ENCODE peak calls at places on chromosomes 11 and 22, in ten cellular contexts. Y is pancreas, R is kidney, X is PC-3, B is uterus, A is esophagus squamous epithelium, T is Peyer's patch, G is colonic mucosa, C is cardiac muscle cell, Z is neural progenitor cell. J is an unnamed sample.

GRCh38 chr11:117552626-117553025 is 225.0 kb downstream of the CEP164 start:
- DNase-seq in Y (no peak), R (no peak), X (no peak), B (no peak), A (no peak), T (no peak), G (no peak), C (no peak), Z (no peak), J (no peak)

GRCh38 chr11:34757026-34757451 is 136.1 kb downstream of the EHF start:
- DNase-seq in Y (no peak), R (no peak), X (peak), B (no peak), A (no peak), T (no peak), G (peak), C (peak), Z (no peak), J (no peak)

GRCh38 chr22:35345808-35346505 is 34.9 kb upstream of the HMOX1 start:
- DNase-seq in Y (no peak), R (peak), X (no peak), B (no peak), A (no peak), T (no peak), G (no peak), C (no peak), Z (no peak), J (no peak)

GRCh38 chr11:96748639-96749370 is 359.0 kb downstream of the JRKL start:
- DNase-seq in Y (no peak), R (no peak), X (peak), B (no peak), A (no peak), T (no peak), G (no peak), C (peak), Z (no peak), J (no peak)

GRCh38 chr11:118789501-118790356 is 1.2 kb downstream of the DDX6 start:
- DNase-seq in Y (peak), R (no peak), X (peak), B (no peak), A (no peak), T (no peak), G (peak), C (peak), Z (peak), J (no peak)

GRCh38 chr22:37100589-37101127 is 8.9 kb downstream of the TMPRSS6 start:
- DNase-seq in Y (no peak), R (no peak), X (no peak), B (no peak), A (no peak), T (peak), G (peak), C (no peak), Z (no peak), J (no peak)

GRCh38 chr11:126489791-126490190 is 134.3 kb downstream of the ST3GAL4 start:
- DNase-seq in Y (no peak), R (no peak), X (no peak), B (no peak), A (no peak), T (no peak), G (no peak), C (no peak), Z (no peak), J (no peak)

GRCh38 chr11:61134801-61135257 is 26.4 kb downstream of the VPS37C start:
- DNase-seq in Y (no peak), R (peak), X (no peak), B (no peak), A (no peak), T (no peak), G (no peak), C (no peak), Z (no peak), J (peak)

GRCh38 chr11:32429477-32429876 is 5.9 kb downstream of the WT1 start:
- DNase-seq in Y (no peak), R (no peak), X (no peak), B (no peak), A (no peak), T (no peak), G (no peak), C (no peak), Z (peak), J (no peak)

GRCh38 chr11:126061707-126062678 is 673 bp downstream of the CDON start:
- DNase-seq in Y (peak), R (peak), X (peak), B (peak), A (no peak), T (peak), G (peak), C (peak), Z (peak), J (no peak)

GRCh38 chr11:87819141-87819540 is 356.1 kb downstream of the RAB38 start:
- DNase-seq in Y (no peak), R (no peak), X (no peak), B (no peak), A (no peak), T (no peak), G (no peak), C (peak), Z (no peak), J (no peak)

GRCh38 chr11:126191379-126192073 is 19.9 kb downstream of the RPUSD4 start:
- DNase-seq in Y (no peak), R (no peak), X (no peak), B (no peak), A (no peak), T (no peak), G (no peak), C (no peak), Z (no peak), J (no peak)

GRCh38 chr11:33630936-33631748 is 69.5 kb downstream of the C11orf91 start:
- DNase-seq in Y (no peak), R (no peak), X (peak), B (no peak), A (no peak), T (no peak), G (no peak), C (no peak), Z (no peak), J (no peak)

GRCh38 chr11:109303342-109303741 is 118.6 kb upstream of the C11orf87 start:
- DNase-seq in Y (no peak), R (no peak), X (peak), B (no peak), A (no peak), T (no peak), G (no peak), C (no peak), Z (no peak), J (no peak)

GRCh38 chr22:29765905-29766631 is 739 bp downstream of the ZMAT5 start:
- DNase-seq in Y (no peak), R (peak), X (no peak), B (no peak), A (no peak), T (peak), G (peak), C (no peak), Z (no peak), J (no peak)

GRCh38 chr22:33361581-33361980 is 303.4 kb upstream of the SYN3 start:
- DNase-seq in Y (no peak), R (no peak), X (no peak), B (no peak), A (no peak), T (no peak), G (no peak), C (no peak), Z (no peak), J (no peak)

GRCh38 chr11:124900464-124900863 is 2.8 kb upstream of the ROBO4 start:
- DNase-seq in Y (no peak), R (no peak), X (peak), B (peak), A (no peak), T (no peak), G (no peak), C (peak), Z (no peak), J (no peak)

GRCh38 chr11:8768625-8769333 is 86.2 kb downstream of the RPL27A start:
- DNase-seq in Y (peak), R (no peak), X (peak), B (peak), A (no peak), T (no peak), G (no peak), C (peak), Z (no peak), J (no peak)

GRCh38 chr11:95625164-95626017 is 164.2 kb downstream of the FAM76B start:
- DNase-seq in Y (no peak), R (no peak), X (no peak), B (no peak), A (no peak), T (no peak), G (no peak), C (no peak), Z (no peak), J (no peak)

GRCh38 chr11:94184861-94185260 is 56.2 kb downstream of the PANX1 start:
- DNase-seq in Y (no peak), R (no peak), X (no peak), B (no peak), A (no peak), T (no peak), G (no peak), C (no peak), Z (no peak), J (no peak)

GRCh38 chr11:2860636-2861035 is 24.9 kb downstream of the CDKN1C start:
- DNase-seq in Y (no peak), R (no peak), X (peak), B (no peak), A (no peak), T (peak), G (peak), C (peak), Z (no peak), J (no peak)

GRCh38 chr22:42863349-42863911 is 6.4 kb upstream of the ARFGAP3 start:
- DNase-seq in Y (no peak), R (no peak), X (peak), B (no peak), A (no peak), T (no peak), G (no peak), C (peak), Z (no peak), J (no peak)

GRCh38 chr22:49853981-49854791 is 542 bp downstream of the ZBED4 start:
- DNase-seq in Y (peak), R (peak), X (peak), B (no peak), A (no peak), T (peak), G (peak), C (peak), Z (peak), J (no peak)

GRCh38 chr11:75105462-75105925 is 8.8 kb upstream of the OR2AT4 start:
- DNase-seq in Y (no peak), R (no peak), X (no peak), B (no peak), A (no peak), T (no peak), G (no peak), C (no peak), Z (peak), J (no peak)

GRCh38 chr11:24760681-24761080 is 263.8 kb downstream of the LUZP2 start:
- DNase-seq in Y (no peak), R (no peak), X (peak), B (no peak), A (no peak), T (no peak), G (no peak), C (peak), Z (no peak), J (no peak)

GRCh38 chr11:11813288-11813962 is 28.3 kb upstream of the USP47 start:
- DNase-seq in Y (peak), R (no peak), X (peak), B (peak), A (no peak), T (peak), G (no peak), C (peak), Z (no peak), J (no peak)

GRCh38 chr11:76419896-76420295 is 24.9 kb upstream of the EMSY start:
- DNase-seq in Y (peak), R (no peak), X (peak), B (no peak), A (no peak), T (no peak), G (no peak), C (peak), Z (peak), J (no peak)
- TF ChIP-seq CTCF in Y (peak), R (peak), X (peak), B (no peak), A (no peak), T (peak), G (peak), C (peak), Z (peak), J (no peak)

DNA sequence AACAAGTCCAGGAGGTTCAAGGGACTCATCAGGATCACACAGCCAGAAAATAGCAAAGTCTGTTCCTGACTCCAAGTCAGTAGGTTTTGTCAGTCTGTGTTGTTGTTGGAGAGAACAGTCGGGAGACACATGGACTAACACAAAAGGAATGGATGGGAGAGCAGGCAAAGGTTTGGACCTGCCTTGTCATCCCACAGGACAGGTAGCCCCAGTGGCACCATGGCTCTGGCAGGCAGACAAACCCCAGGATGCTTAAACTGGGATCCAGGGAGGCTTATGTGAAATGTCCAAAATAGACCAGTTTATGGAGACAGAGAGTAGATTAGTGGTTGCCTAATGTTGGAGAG is 201.6 kb upstream of the NAV2 start:
- DNase-seq in Y (no peak), R (no peak), X (no peak), B (no peak), A (no peak), T (no peak), G (no peak), C (no peak), Z (no peak), J (no peak)
- H3K27ac ChIP-seq in Y (no peak), R (peak), X (no peak), B (no peak), A (peak), T (no peak), G (no peak), C (no peak), Z (no peak), J (no peak)

GRCh38 chr22:24105661-24106060 is 75.6 kb upstream of the SUSD2 start:
- DNase-seq in Y (no peak), R (no peak), X (no peak), B (no peak), A (no peak), T (no peak), G (no peak), C (no peak), Z (no peak), J (no peak)
- H3K4me3 ChIP-seq in Y (no peak), R (no peak), X (no peak), B (no peak), A (no peak), T (no peak), G (no peak), C (no peak), Z (no peak), J (no peak)

GRCh38 chr22:46013460-46014416 is 36.8 kb upstream of the WNT7B start:
- DNase-seq in Y (peak), R (peak), X (peak), B (peak), A (peak), T (peak), G (peak), C (peak), Z (peak), J (peak)
- TF ChIP-seq CTCF in Y (peak), R (peak), X (peak), B (peak), A (peak), T (peak), G (peak), C (peak), Z (peak), J (peak)

GRCh38 chr11:128890216-128890542 is 977 bp upstream of the KCNJ5 start:
- DNase-seq in Y (no peak), R (no peak), X (no peak), B (no peak), A (no peak), T (no peak), G (no peak), C (no peak), Z (no peak), J (no peak)
- H3K27ac ChIP-seq in Y (peak), R (no peak), X (no peak), B (no peak), A (no peak), T (no peak), G (no peak), C (peak), Z (no peak), J (no peak)

GRCh38 chr22:22194931-22195264 is 49.7 kb upstream of the VPREB1 start:
- DNase-seq in Y (no peak), R (no peak), X (no peak), B (no peak), A (no peak), T (no peak), G (no peak), C (no peak), Z (no peak), J (no peak)
- H3K4me3 ChIP-seq in Y (no peak), R (no peak), X (no peak), B (no peak), A (no peak), T (no peak), G (no peak), C (no peak), Z (no peak), J (no peak)

GRCh38 chr22:41501209-41501608 is 32.3 kb downstream of the ACO2 start:
- DNase-seq in Y (no peak), R (no peak), X (no peak), B (no peak), A (no peak), T (no peak), G (no peak), C (no peak), Z (peak), J (no peak)
- TF ChIP-seq CTCF in Y (no peak), R (peak), X (peak), B (no peak), A (no peak), T (peak), G (no peak), C (peak), Z (peak), J (no peak)

GRCh38 chr11:110715541-110715940 is 3.3 kb upstream of the ARHGAP20 start:
- DNase-seq in Y (no peak), R (no peak), X (no peak), B (no peak), A (no peak), T (no peak), G (no peak), C (peak), Z (no peak), J (no peak)
- H3K27ac ChIP-seq in Y (no peak), R (no peak), X (no peak), B (no peak), A (no peak), T (no peak), G (no peak), C (no peak), Z (no peak), J (no peak)